ENCODE peak calls at places on chromosome 15, in nine cellular contexts. C is heart right ventricle; N is RWPE2; L is brain microvascular endothelial cell; V is adrenal gland; D is HL-60; W is esophagus muscularis mucosa; S is neural progenitor cell; K is CD4-positive, alpha-beta T cell. J is an unnamed sample.

GRCh38 chr15:83947156-83947555 is 288.4 kb upstream of the GOLGA6L4 start:
- DNase-seq in K (no peak), W (no peak), C (no peak), S (no peak), D (no peak), L (no peak), V (no peak), N (no peak), J (no peak)

GRCh38 chr15:38308797-38309196 is 56.2 kb downstream of the SPRED1 start:
- DNase-seq in W (no peak), D (no peak), C (no peak), L (no peak), S (no peak), K (no peak), V (no peak), N (no peak), J (no peak)

GRCh38 chr15:73965730-73966103 is 26.4 kb downstream of the STOML1 start:
- DNase-seq in N (no peak), D (no peak), K (no peak), V (no peak), L (no peak), C (no peak), S (no peak), W (no peak), J (no peak)

GRCh38 chr15:75646112-75646943 is 1.4 kb upstream of the SNX33 start:
- DNase-seq in D (no peak), K (no peak), N (no peak), C (no peak), W (no peak), V (no peak), S (no peak), L (no peak), J (no peak)

GRCh38 chr15:77504310-77504709 is 83.6 kb downstream of the HMG20A start:
- DNase-seq in L (no peak), D (peak; percentile 14), V (no peak), N (no peak), S (peak; percentile 71), K (no peak), W (no peak), C (no peak), J (no peak)

GRCh38 chr15:63264685-63265302 is 12.6 kb upstream of the APH1B start:
- DNase-seq in D (no peak), V (no peak), W (no peak), N (no peak), K (no peak), S (no peak), C (no peak), L (no peak), J (no peak)

GRCh38 chr15:53534105-53534839 is 225.2 kb downstream of the WDR72 start:
- DNase-seq in L (no peak), V (no peak), S (no peak), N (no peak), C (no peak), D (no peak), K (no peak), W (no peak), J (no peak)

GRCh38 chr15:41994171-41994650 is 21.9 kb upstream of the EHD4 start:
- DNase-seq in N (peak; percentile 56), L (no peak), C (no peak), D (no peak), S (no peak), K (no peak), W (no peak), V (no peak), J (no peak)

GRCh38 chr15:45794768-45795486 is 160.1 kb downstream of the SQOR start:
- DNase-seq in S (no peak), C (no peak), V (no peak), W (no peak), K (no peak), N (no peak), D (no peak), L (no peak), J (no peak)

GRCh38 chr15:40796508-40796907 is 10.4 kb upstream of the ZFYVE19 start:
- DNase-seq in N (no peak), D (no peak), W (no peak), K (no peak), S (no peak), V (no peak), L (no peak), C (no peak), J (no peak)

GRCh38 chr15:59137566-59137965 is 32.6 kb downstream of the CCNB2 start:
- DNase-seq in S (no peak), W (no peak), V (no peak), D (no peak), L (no peak), K (no peak), C (no peak), N (peak; percentile 25), J (no peak)

GRCh38 chr15:61720197-61720596 is 340.1 kb downstream of the VPS13C start:
- DNase-seq in V (no peak), D (no peak), N (no peak), W (peak; percentile 87), L (no peak), K (no peak), C (no peak), S (no peak), J (no peak)

GRCh38 chr15:33675246-33675645 is 293.1 kb upstream of the CHRM5 start:
- DNase-seq in W (no peak), L (peak; percentile 6), V (no peak), K (no peak), N (no peak), D (peak; percentile 11), C (no peak), S (peak; percentile 74), J (no peak)
- TF ChIP-seq CTCF in W (no peak), L (peak; percentile 57), V (peak; percentile 44), K (no peak), N (peak; percentile 67), D (peak; percentile 39), C (no peak), S (peak; percentile 80), J (no peak)

GRCh38 chr15:31127596-31128261 is 26.2 kb upstream of the TRPM1 start:
- DNase-seq in D (no peak), N (no peak), C (no peak), K (no peak), L (no peak), S (no peak), V (no peak), W (no peak), J (no peak)
- H3K27ac ChIP-seq in D (no peak overlapping the region), N (no peak overlapping the region), C (no peak overlapping the region), K (no peak overlapping the region), L (no peak overlapping the region), S (no peak overlapping the region), V (no peak overlapping the region), W (no peak overlapping the region), J (no peak overlapping the region)

GRCh38 chr15:67783303-67783702 is 42.0 kb upstream of the SKOR1 start:
- DNase-seq in W (peak; percentile 37), N (no peak), K (peak; percentile 55), L (no peak), V (no peak), D (peak; percentile 95), S (no peak), C (no peak), J (no peak)
- TF ChIP-seq CTCF in W (no peak), N (no peak), K (peak; percentile 43), L (no peak), V (no peak), D (peak; percentile 38), S (no peak), C (no peak), J (no peak)

GRCh38 chr15:92667291-92667904 is 11.8 kb upstream of the FAM174B start:
- DNase-seq in V (no peak), C (no peak), D (no peak), W (no peak), S (no peak), K (no peak), L (no peak), N (no peak), J (no peak)
- H3K27ac ChIP-seq in V (no peak overlapping the region), C (peak overlapping the region; percentile 36), D (no peak overlapping the region), W (peak overlapping the region; percentile 84), S (no peak overlapping the region), K (no peak overlapping the region), L (no peak overlapping the region), N (no peak overlapping the region), J (peak overlapping the region; percentile 72)